ENCODE peak calls at places on chromosomes 12 and 14, in ten cellular contexts. P is posterior vena cava; M is mucosa of gallbladder; C is foreskin fibroblast; T is fibroblast of lung; W is H9; O is activated CD8-positive, alpha-beta memory T cell treated with anti-CD3 and anti-CD28 coated beads, Interleukin-2, amount 50 U/mL, for 48 hours; G is heart left ventricle; D is GDM1; S is endodermal cell. Q is an unnamed sample.

GRCh38 chr12:27818421-27818918 is 38.4 kb upstream of the MANSC4 start:
- DNase-seq in W (no peak), G (peak), P (no peak), T (no peak), C (no peak), M (peak), D (no peak), O (no peak), S (no peak), Q (no peak)

GRCh38 chr14:96189288-96189711 is 15.3 kb upstream of the BDKRB2 start:
- DNase-seq in O (no peak), M (no peak), P (no peak), T (peak), D (no peak), G (no peak), S (no peak), C (peak), W (no peak), Q (no peak)

GRCh38 chr12:80912906-80913769 is 24.6 kb downstream of the LIN7A start:
- DNase-seq in G (no peak), T (no peak), S (no peak), O (no peak), W (no peak), P (no peak), M (no peak), D (no peak), C (peak), Q (no peak)

GRCh38 chr14:29222671-29223268 is 456.2 kb downstream of the FOXG1 start:
- DNase-seq in G (no peak), O (no peak), M (peak), S (peak), P (no peak), D (no peak), W (peak), T (peak), C (peak), Q (no peak)

GRCh38 chr12:2083561-2083960 is 30.8 kb downstream of the CACNA1C start:
- DNase-seq in D (no peak), G (no peak), W (no peak), P (no peak), T (peak), O (no peak), S (no peak), C (peak), M (no peak), Q (no peak)

GRCh38 chr12:18752280-18752920 is 14.5 kb downstream of the CAPZA3 start:
- DNase-seq in S (peak), W (peak), O (no peak), M (peak), T (peak), C (peak), G (peak), D (no peak), P (peak), Q (peak)

GRCh38 chr12:51056242-51056641 is 8.1 kb downstream of the LETMD1 start:
- DNase-seq in C (peak), M (no peak), P (no peak), W (no peak), O (no peak), T (peak), D (no peak), S (no peak), G (no peak), Q (no peak)

GRCh38 chr12:93857279-93857894 is 180.2 kb downstream of the CRADD start:
- DNase-seq in P (no peak), M (no peak), D (no peak), T (peak), W (no peak), S (no peak), O (no peak), G (no peak), C (peak), Q (no peak)

GRCh38 chr14:49982522-49982951 is 89.7 kb downstream of the ARF6 start:
- DNase-seq in M (peak), W (no peak), G (peak), P (peak), T (peak), C (peak), S (no peak), O (peak), D (no peak), Q (no peak)

GRCh38 chr12:125324861-125325260 is 259.6 kb downstream of the AACS start:
- DNase-seq in P (no peak), D (no peak), T (no peak), W (no peak), M (no peak), S (peak), C (no peak), G (no peak), O (no peak), Q (no peak)

GRCh38 chr12:27057543-27057942 is 24.8 kb downstream of the C12orf71 start:
- DNase-seq in G (no peak), D (no peak), P (no peak), C (no peak), M (no peak), O (no peak), T (no peak), W (no peak), S (no peak), Q (no peak)

GRCh38 chr14:104438166-104438887 is 141.2 kb upstream of the C14orf180 start:
- DNase-seq in S (peak), W (no peak), M (no peak), O (no peak), P (peak), C (no peak), T (no peak), G (no peak), D (no peak), Q (peak)

GRCh38 chr12:122899887-122900286 is 4.0 kb upstream of the VPS37B start:
- DNase-seq in C (no peak), T (no peak), D (no peak), M (no peak), O (no peak), G (no peak), P (no peak), W (no peak), S (no peak), Q (no peak)

GRCh38 chr12:21884942-21885341 is 56.3 kb downstream of the ABCC9 start:
- DNase-seq in O (no peak), C (no peak), M (no peak), P (no peak), D (no peak), W (no peak), T (no peak), G (no peak), S (no peak), Q (no peak)

GRCh38 chr12:92988622-92989130 is 59.6 kb upstream of the EEA1 start:
- DNase-seq in T (no peak), O (no peak), W (no peak), C (no peak), M (peak), S (no peak), G (no peak), D (no peak), P (no peak), Q (no peak)

GRCh38 chr14:69573841-69574265 is 818 bp downstream of the CCDC177 start:
- DNase-seq in P (no peak), M (no peak), C (no peak), O (peak), D (no peak), G (no peak), T (no peak), S (peak), W (peak), Q (no peak)

GRCh38 chr12:105724651-105725050 is 394.2 kb downstream of the C12orf75 start:
- DNase-seq in S (no peak), M (no peak), C (no peak), D (no peak), T (peak), O (no peak), P (no peak), W (no peak), G (no peak), Q (no peak)

GRCh38 chr12:101018540-101018939 is 191.5 kb downstream of the SLC5A8 start:
- DNase-seq in T (peak), P (no peak), D (no peak), S (peak), W (no peak), O (no peak), M (peak), G (no peak), C (peak), Q (no peak)

GRCh38 chr14:90721619-90722305 is 94.5 kb downstream of the TTC7B start:
- DNase-seq in P (no peak), S (no peak), W (no peak), D (no peak), O (no peak), M (no peak), C (peak), T (peak), G (no peak), Q (no peak)

GRCh38 chr12:109531411-109531810 is 41.9 kb downstream of the MMAB start:
- DNase-seq in W (no peak), O (no peak), C (no peak), G (no peak), M (no peak), S (no peak), D (no peak), P (no peak), T (no peak), Q (no peak)

GRCh38 chr14:49692895-49693737 is at the start of gene KLHDC1:
- DNase-seq in M (peak), W (peak), T (peak), O (peak), C (peak), D (peak), S (peak), G (peak), P (peak), Q (peak)

GRCh38 chr12:97572220-97572619 is 109.6 kb downstream of the RMST start:
- DNase-seq in O (no peak), S (no peak), D (no peak), P (no peak), W (no peak), G (no peak), C (no peak), M (no peak), T (no peak), Q (no peak)

GRCh38 chr12:49974231-49974675 is 1.5 kb downstream of the AQP6 start:
- DNase-seq in T (peak), P (no peak), D (no peak), M (peak), G (peak), O (no peak), C (peak), S (peak), W (peak), Q (peak)

GRCh38 chr12:116881867-116882507 is 746 bp upstream of the HRK start:
- DNase-seq in T (no peak), M (no peak), C (no peak), G (no peak), P (no peak), W (no peak), D (no peak), O (no peak), S (peak), Q (no peak)

GRCh38 chr12:83826112-83826511 is 1086.5 kb downstream of the SLC6A15 start:
- DNase-seq in C (peak), D (peak), T (no peak), S (peak), W (peak), M (no peak), O (peak), G (no peak), P (no peak), Q (peak)

GRCh38 chr14:59275668-59276067 is 87.2 kb downstream of the DAAM1 start:
- DNase-seq in W (no peak), G (no peak), O (no peak), T (peak), S (no peak), C (peak), P (no peak), D (no peak), M (no peak), Q (no peak)

GRCh38 chr14:100654814-100655795 is 67.9 kb upstream of the BEGAIN start:
- DNase-seq in P (no peak), M (no peak), D (no peak), T (peak), G (no peak), W (peak), S (peak), C (no peak), O (peak), Q (no peak)